ENCODE peak calls at places on chromosomes 12 and 14, in nine cellular contexts. Z, U, H, O, R, A, Y, B and T are unnamed samples.
A peak's percentile ranks its signal among the peaks of the same experiment; 100 is the strongest.

GRCh38 chr12:10688042-10688441 is 14.2 kb upstream of the STYK1 start:
- DNase-seq in A (no peak), B (no peak), U (no peak), O (no peak), H (no peak), R (no peak), Y (no peak), Z (no peak), T (no peak)

GRCh38 chr12:2179953-2180736 is 127.4 kb downstream of the CACNA1C start:
- DNase-seq in O (no peak), Z (no peak), A (no peak), B (no peak), R (peak; percentile 56), H (no peak), Y (no peak), U (no peak), T (no peak)

GRCh38 chr14:33451211-33451610 is 499.7 kb downstream of the EGLN3 start:
- DNase-seq in R (peak; percentile 20), Y (no peak), B (no peak), Z (no peak), O (no peak), H (no peak), A (no peak), U (no peak), T (no peak)

GRCh38 chr12:24496755-24497154 is 452.1 kb downstream of the BCAT1 start:
- DNase-seq in A (no peak), R (no peak), B (no peak), Z (no peak), H (no peak), U (no peak), O (no peak), Y (peak; percentile 54), T (no peak)

GRCh38 chr12:52235822-52236291 is 2.8 kb downstream of the KRT7 start:
- DNase-seq in A (no peak), Y (no peak), R (no peak), H (no peak), Z (no peak), B (no peak), U (no peak), O (no peak), T (no peak)

GRCh38 chr14:95123895-95124579 is 33.3 kb downstream of the DICER1 start:
- DNase-seq in B (no peak), Y (no peak), O (no peak), U (no peak), H (no peak), R (peak; percentile 61), A (no peak), Z (no peak), T (no peak)

GRCh38 chr14:59422069-59422881 is 42.9 kb downstream of the GPR135 start:
- DNase-seq in R (no peak), Y (no peak), H (no peak), U (peak; percentile 39), A (peak; percentile 27), Z (no peak), O (peak; percentile 25), B (no peak), T (no peak)

GRCh38 chr14:63730659-63731058 is 2.8 kb upstream of the SGPP1 start:
- DNase-seq in Y (no peak), U (no peak), B (no peak), H (no peak), Z (no peak), A (no peak), O (no peak), R (no peak), T (no peak)

GRCh38 chr14:36661506-36662257 is at the start of gene PAX9:
- DNase-seq in O (no peak), H (no peak), A (peak; percentile 95), Y (peak; percentile 45), B (no peak), R (no peak), Z (peak; percentile 87), U (peak; percentile 96), T (no peak)